ENCODE peak calls at places on chromosomes 12 and 14, in five cellular contexts. One of them, this sample, is unnamed.
A peak's percentile ranks its signal among the peaks of the same experiment; 100 is the strongest.

GRCh38 chr14:104665663-104666522 is 23.5 kb upstream of the INF2 start:
- DNase-seq in endothelial cell of umbilical vein: peak; percentile 53
- DNase-seq in MG63: no peak
- DNase-seq in fibroblast of mammary gland: no peak
- DNase-seq in K562: no peak
- DNase-seq in this sample: peak; percentile 52

GRCh38 chr12:66092559-66093269 is 37.8 kb downstream of the LLPH start:
- DNase-seq in MG63: peak; percentile 51
- DNase-seq in K562: no peak
- DNase-seq in endothelial cell of umbilical vein: peak; percentile 24
- DNase-seq in fibroblast of mammary gland: peak; percentile 47
- DNase-seq in this sample: no peak

GRCh38 chr14:64217747-64218146 is 76.4 kb downstream of the ESR2 start:
- DNase-seq in K562: no peak
- DNase-seq in endothelial cell of umbilical vein: no peak
- DNase-seq in fibroblast of mammary gland: no peak
- DNase-seq in MG63: no peak
- DNase-seq in this sample: no peak

GRCh38 chr14:65958664-65959562 is 527.3 kb upstream of the CCDC196 start:
- DNase-seq in K562: peak; percentile 24
- DNase-seq in MG63: no peak
- DNase-seq in fibroblast of mammary gland: peak; percentile 45
- DNase-seq in endothelial cell of umbilical vein: peak; percentile 35
- DNase-seq in this sample: peak; percentile 57

GRCh38 chr12:31740618-31741017 is 11.8 kb upstream of the AMN1 start:
- DNase-seq in MG63: no peak
- DNase-seq in fibroblast of mammary gland: no peak
- DNase-seq in K562: no peak
- DNase-seq in endothelial cell of umbilical vein: no peak
- DNase-seq in this sample: peak; percentile 91

GRCh38 chr14:68271996-68272395 is 452.4 kb downstream of the RAD51B start:
- DNase-seq in endothelial cell of umbilical vein: no peak
- DNase-seq in fibroblast of mammary gland: no peak
- DNase-seq in K562: no peak
- DNase-seq in MG63: no peak
- DNase-seq in this sample: no peak

GRCh38 chr14:37579250-37579649 is 15.8 kb downstream of the FOXA1 start:
- DNase-seq in fibroblast of mammary gland: no peak
- DNase-seq in K562: no peak
- DNase-seq in MG63: no peak
- DNase-seq in endothelial cell of umbilical vein: no peak
- DNase-seq in this sample: no peak

GRCh38 chr12:94207467-94208432 is 59.4 kb downstream of the PLXNC1 start:
- DNase-seq in fibroblast of mammary gland: peak; percentile 50
- DNase-seq in endothelial cell of umbilical vein: no peak
- DNase-seq in K562: no peak
- DNase-seq in MG63: peak; percentile 25
- DNase-seq in this sample: no peak

GRCh38 chr12:12425616-12426015 is 68.7 kb downstream of the BORCS5 start:
- DNase-seq in MG63: no peak
- DNase-seq in fibroblast of mammary gland: peak; percentile 15
- DNase-seq in K562: no peak
- DNase-seq in endothelial cell of umbilical vein: peak; percentile 78
- DNase-seq in this sample: no peak

GRCh38 chr12:18935371-18935965 is 194.1 kb upstream of the PLEKHA5 start:
- DNase-seq in fibroblast of mammary gland: no peak
- DNase-seq in MG63: no peak
- DNase-seq in K562: no peak
- DNase-seq in endothelial cell of umbilical vein: no peak
- DNase-seq in this sample: no peak

GRCh38 chr14:51954657-51955056 is 34.7 kb upstream of the RTRAF start:
- DNase-seq in fibroblast of mammary gland: no peak
- DNase-seq in endothelial cell of umbilical vein: no peak
- DNase-seq in MG63: no peak
- DNase-seq in K562: no peak
- DNase-seq in this sample: no peak

GRCh38 chr12:57571926-57572762 is 18.8 kb upstream of the PIP4K2C start:
- DNase-seq in MG63: no peak
- DNase-seq in K562: no peak
- DNase-seq in fibroblast of mammary gland: no peak
- DNase-seq in endothelial cell of umbilical vein: no peak
- DNase-seq in this sample: no peak

GRCh38 chr14:99540196-99541032 is 59.2 kb downstream of the CCNK start:
- DNase-seq in K562: no peak
- DNase-seq in endothelial cell of umbilical vein: no peak
- DNase-seq in MG63: no peak
- DNase-seq in fibroblast of mammary gland: no peak
- DNase-seq in this sample: no peak

GRCh38 chr12:74441872-74442271 is 95.8 kb upstream of the ATXN7L3B start:
- DNase-seq in fibroblast of mammary gland: no peak
- DNase-seq in endothelial cell of umbilical vein: no peak
- DNase-seq in MG63: no peak
- DNase-seq in K562: no peak
- DNase-seq in this sample: no peak

GRCh38 chr12:26823391-26823790 is 9.6 kb downstream of the ITPR2 start:
- DNase-seq in K562: no peak
- DNase-seq in endothelial cell of umbilical vein: no peak
- DNase-seq in MG63: no peak
- DNase-seq in fibroblast of mammary gland: peak; percentile 67
- DNase-seq in this sample: no peak

GRCh38 chr14:32620724-32621123 is 291.6 kb downstream of the AKAP6 start:
- DNase-seq in MG63: no peak
- DNase-seq in K562: no peak
- DNase-seq in endothelial cell of umbilical vein: no peak
- DNase-seq in fibroblast of mammary gland: peak; percentile 65
- DNase-seq in this sample: no peak
- H3K4me3 ChIP-seq in MG63: no peak overlapping the region
- H3K4me3 ChIP-seq in K562: no peak overlapping the region
- H3K4me3 ChIP-seq in endothelial cell of umbilical vein: no peak overlapping the region
- H3K4me3 ChIP-seq in fibroblast of mammary gland: no peak overlapping the region
- H3K4me3 ChIP-seq in this sample: no peak overlapping the region

GRCh38 chr12:22014783-22015144 is 31.3 kb upstream of the CMAS start:
- DNase-seq in K562: no peak
- DNase-seq in fibroblast of mammary gland: peak; percentile 45
- DNase-seq in endothelial cell of umbilical vein: peak; percentile 18
- DNase-seq in MG63: no peak
- DNase-seq in this sample: no peak
- H3K4me3 ChIP-seq in K562: no peak overlapping the region
- H3K4me3 ChIP-seq in fibroblast of mammary gland: no peak overlapping the region
- H3K4me3 ChIP-seq in endothelial cell of umbilical vein: no peak overlapping the region
- H3K4me3 ChIP-seq in MG63: no peak overlapping the region
- H3K4me3 ChIP-seq in this sample: no peak overlapping the region

GRCh38 chr14:49982522-49982951 is 89.7 kb downstream of the ARF6 start:
- DNase-seq in fibroblast of mammary gland: peak; percentile 93
- DNase-seq in MG63: peak; percentile 72
- DNase-seq in K562: no peak
- DNase-seq in endothelial cell of umbilical vein: peak; percentile 87
- DNase-seq in this sample: no peak
- H3K4me3 ChIP-seq in fibroblast of mammary gland: no peak overlapping the region
- H3K4me3 ChIP-seq in MG63: peak overlapping the region; percentile 7
- H3K4me3 ChIP-seq in K562: no peak overlapping the region
- H3K4me3 ChIP-seq in endothelial cell of umbilical vein: peak overlapping the region; percentile 61
- H3K4me3 ChIP-seq in this sample: no peak overlapping the region

DNA sequence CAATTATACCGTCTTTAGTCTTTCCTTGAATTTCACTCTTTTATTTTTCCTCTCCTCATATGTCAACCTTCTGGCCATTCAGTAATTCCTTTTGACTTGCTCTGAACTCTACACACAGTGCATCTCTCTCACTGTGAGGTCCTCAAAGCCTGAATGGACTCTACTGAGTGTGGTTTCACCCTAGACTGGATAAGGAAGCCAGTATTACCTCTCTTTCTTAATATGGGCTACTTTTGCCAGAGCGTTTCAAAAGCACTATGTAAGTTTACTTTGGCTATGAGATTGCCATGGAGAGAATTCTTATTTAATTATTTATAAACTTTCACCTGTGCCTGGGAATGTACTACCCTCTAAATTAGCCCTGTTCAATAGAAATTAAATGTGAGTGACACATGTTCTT is 343.5 kb upstream of the DDHD1 start:
- DNase-seq in K562: no peak
- DNase-seq in MG63: no peak
- DNase-seq in endothelial cell of umbilical vein: no peak
- DNase-seq in fibroblast of mammary gland: no peak
- DNase-seq in this sample: no peak
- H3K4me3 ChIP-seq in K562: no peak overlapping the region
- H3K4me3 ChIP-seq in MG63: no peak overlapping the region
- H3K4me3 ChIP-seq in endothelial cell of umbilical vein: no peak overlapping the region
- H3K4me3 ChIP-seq in fibroblast of mammary gland: no peak overlapping the region
- H3K4me3 ChIP-seq in this sample: no peak overlapping the region

GRCh38 chr14:94026173-94026885 is at the start of gene OTUB2:
- DNase-seq in endothelial cell of umbilical vein: peak; percentile 99
- DNase-seq in K562: peak; percentile 98
- DNase-seq in MG63: peak; percentile 94
- DNase-seq in fibroblast of mammary gland: peak; percentile 98
- DNase-seq in this sample: peak; percentile 98

GRCh38 chr14:94027566-94028449 is 1.7 kb downstream of the OTUB2 start:
- DNase-seq in endothelial cell of umbilical vein: no peak
- DNase-seq in MG63: peak; percentile 33
- DNase-seq in K562: no peak
- DNase-seq in fibroblast of mammary gland: no peak
- DNase-seq in this sample: no peak

GRCh38 chr14:94024549-94024948 is 1.6 kb upstream of the OTUB2 start:
- DNase-seq in fibroblast of mammary gland: no peak
- DNase-seq in K562: no peak
- DNase-seq in MG63: no peak
- DNase-seq in endothelial cell of umbilical vein: no peak
- DNase-seq in this sample: no peak

GRCh38 chr14:94026886-94027469 is 838 bp downstream of the OTUB2 start:
- DNase-seq in K562: no peak
- DNase-seq in MG63: no peak
- DNase-seq in endothelial cell of umbilical vein: no peak
- DNase-seq in fibroblast of mammary gland: no peak
- DNase-seq in this sample: no peak

GRCh38 chr14:94025720-94026119 is 420 bp upstream of the OTUB2 start:
- DNase-seq in fibroblast of mammary gland: no peak
- DNase-seq in endothelial cell of umbilical vein: no peak
- DNase-seq in MG63: no peak
- DNase-seq in K562: no peak
- DNase-seq in this sample: no peak
- H3K4me3 ChIP-seq in fibroblast of mammary gland: peak overlapping the region; percentile 46
- H3K4me3 ChIP-seq in endothelial cell of umbilical vein: no peak overlapping the region
- H3K4me3 ChIP-seq in MG63: peak overlapping the region; percentile 54
- H3K4me3 ChIP-seq in K562: no peak overlapping the region
- H3K4me3 ChIP-seq in this sample: peak overlapping the region; percentile 33

GRCh38 chr12:9721394-9722092 is 11.4 kb downstream of the CLECL1 start:
- DNase-seq in K562: no peak
- DNase-seq in MG63: no peak
- DNase-seq in endothelial cell of umbilical vein: peak; percentile 76
- DNase-seq in fibroblast of mammary gland: peak; percentile 59
- DNase-seq in this sample: no peak

GRCh38 chr12:9727813-9728212 is 5.1 kb downstream of the CLECL1 start:
- DNase-seq in endothelial cell of umbilical vein: peak; percentile 12
- DNase-seq in MG63: no peak
- DNase-seq in fibroblast of mammary gland: peak; percentile 9
- DNase-seq in K562: no peak
- DNase-seq in this sample: no peak

GRCh38 chr12:9725471-9725870 is 7.4 kb downstream of the CLECL1 start:
- DNase-seq in endothelial cell of umbilical vein: no peak
- DNase-seq in MG63: no peak
- DNase-seq in K562: no peak
- DNase-seq in fibroblast of mammary gland: no peak
- DNase-seq in this sample: no peak

GRCh38 chr12:9719835-9720234 is 13.1 kb downstream of the CLECL1 start:
- DNase-seq in fibroblast of mammary gland: no peak
- DNase-seq in K562: no peak
- DNase-seq in MG63: no peak
- DNase-seq in endothelial cell of umbilical vein: no peak
- DNase-seq in this sample: no peak

GRCh38 chr12:9724023-9724422 is 8.9 kb downstream of the CLECL1 start:
- DNase-seq in endothelial cell of umbilical vein: no peak
- DNase-seq in K562: no peak
- DNase-seq in MG63: no peak
- DNase-seq in fibroblast of mammary gland: no peak
- DNase-seq in this sample: no peak
- H3K4me3 ChIP-seq in endothelial cell of umbilical vein: no peak overlapping the region
- H3K4me3 ChIP-seq in K562: no peak overlapping the region
- H3K4me3 ChIP-seq in MG63: no peak overlapping the region
- H3K4me3 ChIP-seq in fibroblast of mammary gland: no peak overlapping the region
- H3K4me3 ChIP-seq in this sample: no peak overlapping the region

GRCh38 chr12:22625671-22626251 is 790 bp downstream of the ETNK1 start:
- DNase-seq in MG63: peak; percentile 38
- DNase-seq in endothelial cell of umbilical vein: peak; percentile 67
- DNase-seq in K562: peak; percentile 35
- DNase-seq in fibroblast of mammary gland: peak; percentile 49
- DNase-seq in this sample: no peak

GRCh38 chr12:22628228-22628627 is 3.3 kb downstream of the ETNK1 start:
- DNase-seq in MG63: no peak
- DNase-seq in fibroblast of mammary gland: no peak
- DNase-seq in K562: no peak
- DNase-seq in endothelial cell of umbilical vein: no peak
- DNase-seq in this sample: no peak

GRCh38 chr12:22624908-22625646 is at the start of gene ETNK1:
- DNase-seq in MG63: peak; percentile 96
- DNase-seq in fibroblast of mammary gland: peak; percentile 90
- DNase-seq in endothelial cell of umbilical vein: peak; percentile 94
- DNase-seq in K562: peak; percentile 76
- DNase-seq in this sample: peak; percentile 63

GRCh38 chr12:22627351-22627750 is 2.4 kb downstream of the ETNK1 start:
- DNase-seq in endothelial cell of umbilical vein: peak; percentile 37
- DNase-seq in K562: no peak
- DNase-seq in MG63: no peak
- DNase-seq in fibroblast of mammary gland: no peak
- DNase-seq in this sample: no peak

GRCh38 chr12:22626429-22626828 is 1.5 kb downstream of the ETNK1 start:
- DNase-seq in fibroblast of mammary gland: peak; percentile 79
- DNase-seq in endothelial cell of umbilical vein: peak; percentile 42
- DNase-seq in MG63: peak; percentile 3
- DNase-seq in K562: no peak
- DNase-seq in this sample: no peak
- H3K4me3 ChIP-seq in fibroblast of mammary gland: peak overlapping the region; percentile 93
- H3K4me3 ChIP-seq in endothelial cell of umbilical vein: peak overlapping the region; percentile 96
- H3K4me3 ChIP-seq in MG63: peak overlapping the region; percentile 82
- H3K4me3 ChIP-seq in K562: peak overlapping the region; percentile 56
- H3K4me3 ChIP-seq in this sample: peak overlapping the region; percentile 96